ENCODE peak calls at places on chromosomes 1 and 21, in seven cellular contexts. One of them, this sample, is unnamed.

GRCh38 chr1:238606896-238607295 is 716.2 kb upstream of the ZP4 start:
- DNase-seq in CD8-positive, alpha-beta T cell: no peak
- DNase-seq in ovary: no peak
- DNase-seq in hypothalamus: no peak
- DNase-seq in LoVo: no peak
- DNase-seq in RCC 7860: peak
- DNase-seq in stimulated activated CD4-positive, alpha-beta T cell treated with anti-CD3 and anti-CD28 coated beads, Interleukin-12 subunit alpha, Interleukin-12 subunit beta, amount 100 ng/mL, for 4 hours: no peak
- DNase-seq in this sample: no peak

GRCh38 chr1:23617019-23617418 is 57.7 kb upstream of the ID3 start:
- DNase-seq in hypothalamus: no peak
- DNase-seq in CD8-positive, alpha-beta T cell: no peak
- DNase-seq in LoVo: no peak
- DNase-seq in ovary: no peak
- DNase-seq in stimulated activated CD4-positive, alpha-beta T cell treated with anti-CD3 and anti-CD28 coated beads, Interleukin-12 subunit alpha, Interleukin-12 subunit beta, amount 100 ng/mL, for 4 hours: no peak
- DNase-seq in RCC 7860: no peak
- DNase-seq in this sample: no peak

GRCh38 chr1:32496127-32496526 is 31.3 kb downstream of the ZBTB8B start:
- DNase-seq in LoVo: no peak
- DNase-seq in RCC 7860: no peak
- DNase-seq in hypothalamus: no peak
- DNase-seq in stimulated activated CD4-positive, alpha-beta T cell treated with anti-CD3 and anti-CD28 coated beads, Interleukin-12 subunit alpha, Interleukin-12 subunit beta, amount 100 ng/mL, for 4 hours: no peak
- DNase-seq in CD8-positive, alpha-beta T cell: no peak
- DNase-seq in ovary: no peak
- DNase-seq in this sample: no peak

GRCh38 chr21:26087223-26087918 is 83.2 kb downstream of the APP start:
- DNase-seq in stimulated activated CD4-positive, alpha-beta T cell treated with anti-CD3 and anti-CD28 coated beads, Interleukin-12 subunit alpha, Interleukin-12 subunit beta, amount 100 ng/mL, for 4 hours: no peak
- DNase-seq in CD8-positive, alpha-beta T cell: no peak
- DNase-seq in ovary: no peak
- DNase-seq in hypothalamus: no peak
- DNase-seq in LoVo: no peak
- DNase-seq in RCC 7860: no peak
- DNase-seq in this sample: no peak

GRCh38 chr21:32457360-32457840 is 44.9 kb downstream of the EVA1C start:
- DNase-seq in RCC 7860: no peak
- DNase-seq in LoVo: peak
- DNase-seq in ovary: peak
- DNase-seq in hypothalamus: no peak
- DNase-seq in CD8-positive, alpha-beta T cell: no peak
- DNase-seq in stimulated activated CD4-positive, alpha-beta T cell treated with anti-CD3 and anti-CD28 coated beads, Interleukin-12 subunit alpha, Interleukin-12 subunit beta, amount 100 ng/mL, for 4 hours: no peak
- DNase-seq in this sample: peak

GRCh38 chr21:38460171-38460742 is 38.0 kb downstream of the ERG start:
- DNase-seq in ovary: no peak
- DNase-seq in hypothalamus: no peak
- DNase-seq in RCC 7860: no peak
- DNase-seq in LoVo: no peak
- DNase-seq in CD8-positive, alpha-beta T cell: no peak
- DNase-seq in stimulated activated CD4-positive, alpha-beta T cell treated with anti-CD3 and anti-CD28 coated beads, Interleukin-12 subunit alpha, Interleukin-12 subunit beta, amount 100 ng/mL, for 4 hours: no peak
- DNase-seq in this sample: no peak

GRCh38 chr1:1359316-1359667 is 937 bp upstream of the MXRA8 start:
- DNase-seq in CD8-positive, alpha-beta T cell: no peak
- DNase-seq in RCC 7860: no peak
- DNase-seq in ovary: peak
- DNase-seq in stimulated activated CD4-positive, alpha-beta T cell treated with anti-CD3 and anti-CD28 coated beads, Interleukin-12 subunit alpha, Interleukin-12 subunit beta, amount 100 ng/mL, for 4 hours: no peak
- DNase-seq in hypothalamus: no peak
- DNase-seq in LoVo: no peak
- DNase-seq in this sample: no peak

GRCh38 chr1:242243472-242243871 is 244.6 kb upstream of the MAP1LC3C start:
- DNase-seq in ovary: no peak
- DNase-seq in stimulated activated CD4-positive, alpha-beta T cell treated with anti-CD3 and anti-CD28 coated beads, Interleukin-12 subunit alpha, Interleukin-12 subunit beta, amount 100 ng/mL, for 4 hours: no peak
- DNase-seq in hypothalamus: no peak
- DNase-seq in LoVo: no peak
- DNase-seq in RCC 7860: no peak
- DNase-seq in CD8-positive, alpha-beta T cell: no peak
- DNase-seq in this sample: no peak

GRCh38 chr1:180136311-180136967 is 18.2 kb upstream of the QSOX1 start:
- DNase-seq in LoVo: no peak
- DNase-seq in stimulated activated CD4-positive, alpha-beta T cell treated with anti-CD3 and anti-CD28 coated beads, Interleukin-12 subunit alpha, Interleukin-12 subunit beta, amount 100 ng/mL, for 4 hours: no peak
- DNase-seq in RCC 7860: no peak
- DNase-seq in ovary: no peak
- DNase-seq in hypothalamus: no peak
- DNase-seq in CD8-positive, alpha-beta T cell: no peak
- DNase-seq in this sample: no peak

GRCh38 chr1:58791106-58791505 is 7.3 kb upstream of the JUN start:
- DNase-seq in RCC 7860: no peak
- DNase-seq in LoVo: no peak
- DNase-seq in CD8-positive, alpha-beta T cell: no peak
- DNase-seq in stimulated activated CD4-positive, alpha-beta T cell treated with anti-CD3 and anti-CD28 coated beads, Interleukin-12 subunit alpha, Interleukin-12 subunit beta, amount 100 ng/mL, for 4 hours: no peak
- DNase-seq in hypothalamus: no peak
- DNase-seq in ovary: no peak
- DNase-seq in this sample: no peak

GRCh38 chr1:151756291-151756690 is 7.0 kb downstream of the MRPL9 start:
- DNase-seq in RCC 7860: peak
- DNase-seq in stimulated activated CD4-positive, alpha-beta T cell treated with anti-CD3 and anti-CD28 coated beads, Interleukin-12 subunit alpha, Interleukin-12 subunit beta, amount 100 ng/mL, for 4 hours: no peak
- DNase-seq in LoVo: no peak
- DNase-seq in ovary: no peak
- DNase-seq in hypothalamus: no peak
- DNase-seq in CD8-positive, alpha-beta T cell: no peak
- DNase-seq in this sample: no peak